ENCODE peak calls at places on chromosomes 13 and 19, in ten cellular contexts. E is cardiac septum; B is psoas muscle; A is hippocampal formation; W is frontal cortex; P is nucleus accumbens; Y is activated T-cell treated with anti-CD3 and anti-CD28 coated beads, Interleukin-2, amount 50 U/mL, for 72 hours; T is Right ventricle myocardium superior; M is MCF 10A; R is effector memory CD4-positive, alpha-beta T cell. G is an unnamed sample.

GRCh38 chr19:16899566-16900075 is 10.8 kb downstream of the F2RL3 start:
- DNase-seq in B (no peak), A (no peak), P (no peak), Y (peak; percentile 55), T (peak; percentile 71), W (no peak), M (peak; percentile 62), R (no peak), E (no peak), G (no peak)

GRCh38 chr19:1259873-1260748 is 9.0 kb upstream of the CIRBP start:
- DNase-seq in P (no peak), E (no peak), Y (peak; percentile 78), W (no peak), B (peak; percentile 60), M (peak; percentile 68), R (peak; percentile 51), A (no peak), T (no peak), G (no peak)

GRCh38 chr13:51501592-51502205 is 48.9 kb upstream of the INTS6 start:
- DNase-seq in A (no peak), T (no peak), P (no peak), Y (no peak), E (no peak), M (peak; percentile 62), R (no peak), W (no peak), B (no peak), G (no peak)

GRCh38 chr13:77732287-77732686 is 34.8 kb downstream of the SLAIN1 start:
- DNase-seq in A (no peak), Y (no peak), B (no peak), T (no peak), P (no peak), M (no peak), E (no peak), W (no peak), R (no peak), G (no peak)

GRCh38 chr13:52903320-52903719 is 54.9 kb upstream of the PCDH8 start:
- DNase-seq in B (no peak), W (no peak), R (no peak), T (no peak), Y (no peak), E (no peak), P (no peak), M (no peak), A (no peak), G (no peak)

GRCh38 chr19:39001016-39001415 is 25.5 kb upstream of the FBXO17 start:
- DNase-seq in Y (no peak), T (no peak), W (no peak), M (no peak), B (no peak), A (no peak), R (no peak), P (no peak), E (no peak), G (no peak)

GRCh38 chr13:105272660-105273631 is 1262.5 kb downstream of the EFNB2 start:
- DNase-seq in T (no peak), P (no peak), B (no peak), Y (no peak), E (no peak), M (no peak), R (no peak), A (no peak), W (no peak), G (no peak)

GRCh38 chr19:44050740-44051653 is 839 bp upstream of the ZNF223 start:
- DNase-seq in W (no peak), B (no peak), M (no peak), E (no peak), Y (no peak), A (no peak), P (no peak), T (no peak), R (no peak), G (no peak)

GRCh38 chr19:30276312-30276884 is 95.8 kb upstream of the ZNF536 start:
- DNase-seq in T (no peak), B (no peak), Y (no peak), P (no peak), W (no peak), M (no peak), E (no peak), A (no peak), R (no peak), G (no peak)

GRCh38 chr19:11361037-11361770 is 6.0 kb downstream of the PLPPR2 start:
- DNase-seq in R (no peak), M (no peak), W (no peak), B (no peak), E (no peak), T (peak; percentile 63), P (no peak), A (no peak), Y (no peak), G (no peak)

GRCh38 chr19:48445256-48445605 is 552 bp upstream of the GRWD1 start:
- DNase-seq in T (no peak), W (peak; percentile 84), Y (no peak), M (peak; percentile 90), A (no peak), P (no peak), E (no peak), B (no peak), R (no peak), G (no peak)